ENCODE peak calls at places on chromosomes 6 and 20, in six cellular contexts. J, W, H, N, R and C are unnamed samples.

GRCh38 chr6:106608080-106608668 is 21.1 kb downstream of the RTN4IP1 start:
- DNase-seq in H (no peak), J (no peak), R (peak), W (peak), N (peak), C (no peak)

GRCh38 chr20:36506253-36506652 is 35.1 kb upstream of the MYL9 start:
- DNase-seq in H (no peak), J (no peak), W (peak), N (peak), R (peak), C (no peak)

GRCh38 chr6:23277521-23278227 is 708.3 kb downstream of the HDGFL1 start:
- DNase-seq in R (no peak), W (no peak), J (no peak), N (no peak), H (no peak), C (no peak)

GRCh38 chr6:113805836-113806500 is 51.2 kb upstream of the MARCKS start:
- DNase-seq in W (no peak), H (no peak), J (no peak), R (no peak), N (no peak), C (no peak)

GRCh38 chr6:163554663-163555062 is 140.1 kb downstream of the QKI start:
- DNase-seq in W (peak), H (peak), R (peak), N (peak), J (peak), C (no peak)

GRCh38 chr6:149499066-149499465 is 14.3 kb upstream of the ZC3H12D start:
- DNase-seq in W (peak), N (peak), J (peak), H (no peak), R (peak), C (no peak)

GRCh38 chr6:89410231-89411018 is 1.6 kb downstream of the RRAGD start:
- DNase-seq in H (no peak), W (no peak), J (no peak), R (no peak), N (no peak), C (no peak)

GRCh38 chr6:37674161-37674560 is 23.5 kb downstream of the MDGA1 start:
- DNase-seq in J (no peak), R (no peak), N (no peak), H (no peak), W (no peak), C (no peak)

GRCh38 chr6:170362121-170362520 is 55.6 kb downstream of the FAM120B start:
- DNase-seq in N (no peak), J (no peak), H (no peak), W (no peak), R (no peak), C (no peak)

GRCh38 chr6:22828179-22829062 is 259.1 kb downstream of the HDGFL1 start:
- DNase-seq in W (peak), H (no peak), R (peak), N (peak), J (peak), C (no peak)

GRCh38 chr6:131062245-131063027 is 609 bp downstream of the EPB41L2 start:
- DNase-seq in J (no peak), W (no peak), N (no peak), R (no peak), H (peak), C (no peak)

GRCh38 chr20:62741701-62742491 is 33.3 kb downstream of the NTSR1 start:
- DNase-seq in W (no peak), R (no peak), H (no peak), N (no peak), J (no peak), C (no peak)

GRCh38 chr6:28742668-28743270 is 181.0 kb downstream of the TRIM27 start:
- DNase-seq in R (peak), N (peak), H (no peak), J (peak), W (peak), C (no peak)

GRCh38 chr20:23856226-23856625 is 23.3 kb downstream of the CST5 start:
- DNase-seq in R (no peak), N (no peak), J (no peak), W (no peak), H (no peak), C (no peak)

GRCh38 chr20:7359739-7360138 is 580.5 kb downstream of the HAO1 start:
- DNase-seq in W (no peak), N (no peak), J (no peak), H (no peak), R (no peak), C (no peak)

GRCh38 chr6:46053034-46053933 is 37.6 kb upstream of the CLIC5 start:
- DNase-seq in R (no peak), J (no peak), N (no peak), H (no peak), W (no peak), C (no peak)

GRCh38 chr20:33555755-33556154 is 65.9 kb downstream of the CBFA2T2 start:
- DNase-seq in W (no peak), J (no peak), N (no peak), H (no peak), R (no peak), C (no peak)

GRCh38 chr20:227439-228105 is 514 bp downstream of the DEFB129 start:
- DNase-seq in H (no peak), N (no peak), R (no peak), W (no peak), J (no peak), C (no peak)

GRCh38 chr6:47710295-47710694 is 11.9 kb downstream of the ADGRF4 start:
- DNase-seq in J (no peak), R (no peak), H (no peak), W (no peak), N (no peak), C (no peak)

GRCh38 chr6:149446791-149447376 is 37.9 kb downstream of the ZC3H12D start:
- DNase-seq in H (no peak), J (no peak), W (no peak), R (no peak), N (no peak), C (no peak)

GRCh38 chr6:29602564-29603361 is 17.8 kb downstream of the OR2H2 start:
- DNase-seq in J (no peak), W (peak), R (peak), H (no peak), N (peak), C (no peak)

GRCh38 chr6:78831492-78831891 is 35.9 kb upstream of the IRAK1BP1 start:
- DNase-seq in W (no peak), J (no peak), N (no peak), R (no peak), H (peak), C (no peak)

GRCh38 chr6:2127484-2127911 is 117.9 kb downstream of the GMDS start:
- DNase-seq in J (no peak), R (no peak), N (no peak), H (no peak), W (no peak), C (no peak)

GRCh38 chr6:69865126-69865525 is 1.2 kb upstream of the COL19A1 start:
- DNase-seq in N (peak), J (peak), H (no peak), W (peak), R (peak), C (no peak)

GRCh38 chr6:114064862-114065261 is 93.9 kb upstream of the HDAC2 start:
- DNase-seq in R (no peak), W (no peak), J (no peak), N (no peak), H (no peak), C (no peak)

GRCh38 chr20:4084721-4085120 is 69.4 kb upstream of the RNF24 start:
- DNase-seq in J (no peak), H (no peak), R (no peak), N (no peak), W (no peak), C (no peak)

GRCh38 chr6:156809034-156809433 is 31.9 kb downstream of the ARID1B start:
- DNase-seq in J (peak), N (peak), W (peak), R (peak), H (no peak), C (no peak)

GRCh38 chr6:20969551-20969950 is 435.3 kb downstream of the CDKAL1 start:
- DNase-seq in R (no peak), H (no peak), W (no peak), J (no peak), N (no peak), C (no peak)

GRCh38 chr6:20960067-20960466 is 425.8 kb downstream of the CDKAL1 start:
- DNase-seq in R (no peak), H (no peak), W (no peak), J (no peak), N (no peak), C (no peak)

GRCh38 chr6:20965915-20966314 is 431.7 kb downstream of the CDKAL1 start:
- DNase-seq in N (no peak), J (no peak), H (no peak), R (no peak), W (no peak), C (no peak)

DNA sequence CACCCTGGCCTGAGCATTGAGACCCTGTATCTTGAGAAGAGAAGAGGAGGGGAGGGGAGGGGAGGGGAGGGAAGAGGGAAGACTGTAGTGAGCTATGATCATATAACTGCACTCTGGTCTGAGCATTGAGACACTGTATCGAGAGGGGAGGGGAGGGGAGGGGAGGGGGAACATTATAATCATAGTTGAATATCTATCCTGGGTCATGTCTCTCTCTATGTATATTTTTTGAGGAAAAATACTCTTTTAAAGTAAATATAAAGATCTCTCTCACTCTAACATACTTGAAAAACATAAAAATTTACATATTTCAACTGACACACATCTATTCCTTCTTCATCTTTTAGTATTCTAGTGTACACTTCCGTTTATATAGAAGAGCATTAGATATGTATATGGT is 431.0 kb downstream of the CDKAL1 start:
- DNase-seq in N (no peak), R (no peak), W (no peak), H (no peak), J (no peak), C (no peak)
- TF ChIP-seq CTCF in N (no peak), R (no peak), W (no peak), H (no peak), J (no peak), C (no peak)

DNA sequence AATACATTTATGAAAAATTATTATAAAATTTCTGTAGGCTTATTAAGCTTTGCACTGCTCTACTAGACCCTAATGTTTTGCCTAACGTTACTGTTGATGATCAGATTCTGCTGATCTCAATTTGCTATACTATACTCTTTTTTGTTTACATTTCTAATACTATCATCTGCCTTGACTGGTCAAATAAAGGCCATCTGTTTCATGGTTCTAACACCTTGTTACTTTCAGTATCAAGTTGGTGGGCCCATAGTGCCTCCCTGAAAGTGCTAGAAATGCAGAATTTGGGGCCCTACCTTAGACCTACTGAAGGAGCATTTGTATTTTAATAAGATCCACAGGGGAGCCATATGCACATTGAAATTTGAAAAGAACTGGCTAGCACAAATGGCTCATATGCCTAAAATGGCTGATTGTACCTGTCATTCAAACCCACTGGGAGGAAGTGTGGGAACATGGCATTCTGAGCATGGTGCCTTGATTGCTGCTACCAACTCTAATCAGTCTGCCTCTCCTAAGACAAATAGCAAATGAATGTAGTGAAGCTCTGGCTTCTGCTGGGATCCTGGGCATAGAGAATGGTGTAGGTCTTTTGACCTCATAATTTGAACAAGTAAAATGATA is 199.1 kb upstream of the BTBD3 start:
- DNase-seq in R (no peak), W (no peak), J (no peak), N (no peak), H (no peak), C (no peak)
- TF ChIP-seq CTCF in R (no peak), W (no peak), J (no peak), N (no peak), H (no peak), C (no peak)

GRCh38 chr20:53958240-53958639 is 112.2 kb downstream of the BCAS1 start:
- DNase-seq in W (no peak), J (no peak), H (no peak), N (no peak), R (no peak), C (no peak)

GRCh38 chr20:53959849-53960585 is 110.4 kb downstream of the BCAS1 start:
- DNase-seq in N (peak), H (no peak), W (no peak), R (peak), J (peak), C (no peak)

GRCh38 chr20:53956013-53956715 is 114.2 kb downstream of the BCAS1 start:
- DNase-seq in J (no peak), H (no peak), R (no peak), W (no peak), N (no peak), C (no peak)

GRCh38 chr20:53954734-53955658 is 115.4 kb downstream of the BCAS1 start:
- DNase-seq in H (no peak), W (no peak), J (no peak), N (no peak), R (no peak), C (no peak)

DNA sequence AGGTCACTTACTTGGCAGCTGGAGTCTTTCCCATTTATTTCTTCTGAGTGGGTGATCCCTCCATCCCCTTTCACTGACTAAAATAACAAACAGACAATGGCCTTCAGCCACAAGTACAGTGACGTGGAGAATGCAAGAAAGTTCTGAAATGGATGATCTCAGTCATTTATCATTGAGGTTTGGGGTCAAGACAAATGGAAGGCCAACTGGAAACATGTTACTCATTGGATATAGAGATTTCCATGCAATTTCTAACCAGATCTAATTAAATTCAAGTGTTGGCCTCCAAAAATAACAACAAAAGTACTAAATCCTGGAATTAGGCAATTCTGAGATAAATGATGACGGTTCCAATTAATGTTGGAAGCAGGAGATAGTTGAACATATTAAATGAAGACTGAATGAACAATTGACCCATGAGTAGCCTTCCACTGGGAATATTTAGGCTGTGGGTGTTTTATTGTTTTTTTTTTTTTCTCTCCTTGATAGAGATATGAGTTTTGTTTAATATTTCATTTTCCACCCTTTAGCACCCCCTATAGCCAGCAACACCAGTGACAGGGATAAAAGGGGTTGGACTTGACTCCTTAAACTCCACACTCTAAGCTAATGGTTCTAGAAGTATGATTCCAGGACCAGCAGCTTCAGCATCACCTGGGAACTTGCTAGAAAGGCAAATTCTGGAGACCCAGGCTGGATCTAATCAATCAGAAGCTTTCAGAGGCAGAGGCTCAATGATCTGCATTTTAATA is 112.8 kb downstream of the BCAS1 start:
- DNase-seq in J (peak), N (peak), H (no peak), R (no peak), W (no peak), C (no peak)
- TF ChIP-seq CTCF in J (peak), N (peak), H (no peak), R (no peak), W (peak), C (peak)

GRCh38 chr6:689223-689622 is 3.7 kb downstream of the EXOC2 start:
- DNase-seq in N (no peak), J (no peak), H (no peak), R (no peak), W (no peak), C (no peak)

GRCh38 chr6:683742-684440 is 9.0 kb downstream of the EXOC2 start:
- DNase-seq in W (peak), N (no peak), J (peak), H (no peak), R (peak), C (no peak)

GRCh38 chr6:680666-681374 is 12.1 kb downstream of the EXOC2 start:
- DNase-seq in H (no peak), J (no peak), N (no peak), R (no peak), W (no peak), C (no peak)

GRCh38 chr6:684831-685636 is 7.9 kb downstream of the EXOC2 start:
- DNase-seq in H (no peak), W (peak), R (peak), J (peak), N (no peak), C (no peak)

DNA sequence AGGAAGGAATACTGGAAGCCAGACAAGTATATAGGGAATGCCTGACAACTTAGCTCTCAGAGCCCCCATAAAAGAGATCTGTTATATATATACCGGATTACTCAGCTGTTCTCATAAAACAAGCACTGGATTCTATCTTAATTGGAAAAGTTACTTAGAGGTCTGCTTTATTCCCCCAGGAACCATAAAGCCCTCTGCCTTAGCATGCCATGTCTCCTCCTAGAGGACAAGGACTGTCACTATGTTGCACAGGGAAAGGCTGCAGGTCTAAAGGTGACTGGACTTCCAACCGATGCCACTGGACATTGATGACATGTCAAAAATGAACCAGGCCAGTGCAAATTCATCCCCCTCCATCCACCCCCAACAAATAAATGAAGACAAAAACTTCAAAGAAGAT is 6.4 kb downstream of the EXOC2 start:
- DNase-seq in N (no peak), H (no peak), R (peak), W (peak), J (no peak), C (no peak)
- TF ChIP-seq CTCF in N (peak), H (no peak), R (no peak), W (peak), J (peak), C (peak)

DNA sequence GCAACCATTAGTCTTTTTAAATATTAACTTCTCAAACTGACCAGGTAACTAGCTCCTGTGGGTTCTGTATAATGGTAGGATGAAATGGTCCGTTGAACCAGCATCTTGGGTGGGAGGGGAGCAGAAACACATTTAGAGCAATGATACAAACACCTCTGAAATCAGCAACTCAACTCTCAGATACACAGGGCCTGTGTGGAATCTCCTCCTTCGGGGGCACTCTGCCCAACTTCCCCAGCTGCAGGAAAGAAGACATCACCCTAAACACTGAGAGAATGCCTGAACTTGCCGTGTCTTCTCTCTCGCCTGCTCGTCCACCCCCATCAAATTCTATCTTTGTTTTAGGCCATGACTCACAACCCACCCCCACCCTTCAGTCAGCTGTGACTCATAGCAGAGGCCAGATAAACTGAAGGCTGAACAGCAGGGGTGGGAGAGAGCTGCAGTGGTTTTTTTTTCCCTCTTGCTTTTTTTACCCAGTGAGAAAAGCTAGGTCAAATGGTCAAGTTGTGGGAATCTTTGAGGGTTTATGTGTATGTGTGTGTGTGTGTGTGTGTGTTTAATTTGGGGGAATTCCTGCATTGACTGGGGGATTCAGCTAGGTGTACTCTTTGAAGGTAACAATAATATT is 593.4 kb upstream of the JAG1 start:
- DNase-seq in J (peak), R (peak), N (peak), H (no peak), W (peak), C (no peak)
- TF ChIP-seq CTCF in J (peak), R (peak), N (no peak), H (no peak), W (no peak), C (no peak)

GRCh38 chr6:50087231-50087954 is 37.7 kb upstream of the DEFB112 start:
- DNase-seq in R (peak), N (peak), H (no peak), W (no peak), J (peak), C (no peak)
- TF ChIP-seq CTCF in R (peak), N (no peak), H (no peak), W (no peak), J (peak), C (no peak)